ENCODE peak calls at places on chromosomes 16 and 17, in seven cellular contexts. F, U, E, C, L, H and G are unnamed samples.

GRCh38 chr16:57265850-57266530 is 18.5 kb downstream of the PLLP start:
- DNase-seq in C (peak), U (no peak), L (no peak), F (peak), H (no peak), E (no peak), G (peak)

GRCh38 chr17:81558941-81559806 is 7.0 kb upstream of the FAAP100 start:
- DNase-seq in E (no peak), L (no peak), U (no peak), H (peak), C (no peak), F (no peak), G (no peak)

GRCh38 chr17:82232876-82233785 is 4.3 kb downstream of the SLC16A3 start:
- DNase-seq in F (no peak), H (no peak), E (peak), U (peak), C (no peak), L (no peak), G (peak)

GRCh38 chr16:55651841-55652824 is 3.7 kb upstream of the SLC6A2 start:
- DNase-seq in L (no peak), U (no peak), H (no peak), E (no peak), F (no peak), C (no peak), G (no peak)

GRCh38 chr17:45336390-45337182 is 19.8 kb upstream of the MAP3K14 start:
- DNase-seq in F (no peak), C (no peak), E (no peak), U (peak), L (no peak), H (no peak), G (peak)

GRCh38 chr16:79613009-79613408 is 12.5 kb upstream of the MAF start:
- DNase-seq in U (no peak), E (no peak), C (no peak), F (no peak), L (no peak), H (no peak), G (no peak)

GRCh38 chr17:49580981-49581644 is 5.4 kb downstream of the NXPH3 start:
- DNase-seq in U (no peak), L (no peak), E (no peak), H (no peak), C (no peak), F (no peak), G (no peak)

GRCh38 chr17:70037498-70037897 is 37.5 kb upstream of the KCNJ16 start:
- DNase-seq in E (no peak), U (no peak), L (no peak), H (no peak), F (no peak), C (no peak), G (no peak)

GRCh38 chr17:75720656-75721462 is at the start of gene ITGB4:
- DNase-seq in U (no peak), C (no peak), F (peak), H (peak), E (no peak), L (no peak), G (peak)

GRCh38 chr16:8828541-8829165 is 31.0 kb downstream of the PMM2 start:
- DNase-seq in C (no peak), U (no peak), F (no peak), E (no peak), H (no peak), L (no peak), G (no peak)

GRCh38 chr17:2241823-2242222 is 61.8 kb downstream of the SMG6 start:
- DNase-seq in E (no peak), H (no peak), F (no peak), C (no peak), L (no peak), U (no peak), G (no peak)

GRCh38 chr16:84062734-84063640 is 20.4 kb upstream of the SLC38A8 start:
- DNase-seq in E (peak), C (peak), L (no peak), U (peak), H (peak), F (peak), G (peak)

GRCh38 chr17:15377200-15377599 is 35.8 kb upstream of the TEKT3 start:
- DNase-seq in H (no peak), C (no peak), E (no peak), L (no peak), F (no peak), U (no peak), G (no peak)

GRCh38 chr16:29760567-29761279 is 14.9 kb upstream of the C16orf54 start:
- DNase-seq in H (no peak), C (no peak), U (no peak), F (no peak), L (no peak), E (no peak), G (no peak)

GRCh38 chr17:40362696-40363479 is 1.6 kb downstream of the GJD3 start:
- DNase-seq in C (no peak), F (peak), U (no peak), L (no peak), H (peak), E (no peak), G (peak)

GRCh38 chr16:80105160-80105559 is 435.6 kb upstream of the DYNLRB2 start:
- DNase-seq in E (no peak), C (no peak), F (no peak), U (no peak), H (no peak), L (no peak), G (no peak)

GRCh38 chr16:3690991-3691720 is 26.2 kb downstream of the TRAP1 start:
- DNase-seq in F (no peak), L (no peak), E (no peak), U (no peak), H (peak), C (peak), G (no peak)
- TF ChIP-seq EP300 in F (no peak), L (no peak), E (no peak), U (no peak), H (no peak), C (no peak), G (no peak)

GRCh38 chr16:53771655-53772497 is 67.9 kb downstream of the FTO start:
- DNase-seq in U (no peak), H (no peak), F (no peak), E (no peak), C (no peak), L (no peak), G (no peak)
- H3K27ac ChIP-seq in U (no peak), H (peak), F (no peak), E (no peak), C (no peak), L (no peak), G (peak)

GRCh38 chr17:42698736-42699414 is 16.5 kb downstream of the CNTNAP1 start:
- DNase-seq in L (no peak), U (peak), F (no peak), H (no peak), C (no peak), E (no peak), G (no peak)
- TF ChIP-seq EP300 in L (no peak), U (no peak), F (no peak), H (no peak), C (no peak), E (no peak), G (no peak)

GRCh38 chr16:85438981-85439639 is 174.0 kb upstream of the GSE1 start:
- DNase-seq in C (no peak), L (no peak), F (no peak), E (no peak), U (no peak), H (no peak), G (no peak)
- H3K27ac ChIP-seq in C (no peak), L (no peak), F (no peak), E (no peak), U (no peak), H (no peak), G (peak)

GRCh38 chr16:23318639-23319038 is 16.5 kb downstream of the SCNN1B start:
- DNase-seq in H (no peak), F (peak), U (no peak), E (no peak), C (no peak), L (no peak), G (peak)

GRCh38 chr16:23323224-23324030 is 21.3 kb downstream of the SCNN1B start:
- DNase-seq in C (no peak), L (peak), H (no peak), E (no peak), F (no peak), U (no peak), G (no peak)

GRCh38 chr16:23319861-23320615 is 17.9 kb downstream of the SCNN1B start:
- DNase-seq in F (no peak), L (no peak), H (no peak), C (no peak), U (no peak), E (no peak), G (no peak)

GRCh38 chr16:23321206-23321875 is 19.2 kb downstream of the SCNN1B start:
- DNase-seq in L (no peak), E (no peak), C (no peak), U (no peak), F (no peak), H (no peak), G (no peak)

GRCh38 chr16:23320695-23321094 is 18.6 kb downstream of the SCNN1B start:
- DNase-seq in E (no peak), C (no peak), U (no peak), F (no peak), H (no peak), L (no peak), G (peak)
- TF ChIP-seq EP300 in E (no peak), C (no peak), U (no peak), F (no peak), H (no peak), L (no peak), G (no peak)

GRCh38 chr17:59353936-59354755 is 22.7 kb downstream of the YPEL2 start:
- DNase-seq in U (no peak), C (no peak), E (no peak), L (no peak), F (no peak), H (no peak), G (no peak)
- H3K27ac ChIP-seq in U (no peak), C (peak), E (peak), L (no peak), F (peak), H (no peak), G (peak)